ENCODE peak calls at places on chromosomes 4 and X, in ten cellular contexts. One of them, this sample, is unnamed.

GRCh38 chr4:39324446-39324845 is 41.7 kb downstream of the RFC1 start:
- DNase-seq in lung: no peak
- DNase-seq in mesothelial cell of epicardium: no peak
- DNase-seq in GM13976: no peak
- DNase-seq in endothelial cell: no peak
- DNase-seq in GM13977: no peak
- DNase-seq in fibroblast of the aortic adventitia: no peak
- DNase-seq in right atrium auricular region: no peak
- DNase-seq in lower leg skin: no peak
- DNase-seq in AG04450: no peak
- DNase-seq in this sample: no peak

GRCh38 chr4:32010221-32010620 is 1290.1 kb downstream of the PCDH7 start:
- DNase-seq in lung: no peak
- DNase-seq in mesothelial cell of epicardium: no peak
- DNase-seq in GM13976: no peak
- DNase-seq in endothelial cell: no peak
- DNase-seq in GM13977: no peak
- DNase-seq in fibroblast of the aortic adventitia: no peak
- DNase-seq in right atrium auricular region: no peak
- DNase-seq in lower leg skin: no peak
- DNase-seq in AG04450: no peak
- DNase-seq in this sample: no peak

GRCh38 chrX:53086464-53086863 is 4.3 kb downstream of the TSPYL2 start:
- DNase-seq in lung: peak; percentile 70
- DNase-seq in mesothelial cell of epicardium: no peak
- DNase-seq in GM13976: no peak
- DNase-seq in endothelial cell: no peak
- DNase-seq in GM13977: no peak
- DNase-seq in fibroblast of the aortic adventitia: no peak
- DNase-seq in right atrium auricular region: no peak
- DNase-seq in lower leg skin: no peak
- DNase-seq in AG04450: no peak
- DNase-seq in this sample: no peak

GRCh38 chr4:8198206-8198905 is 734 bp upstream of the SH3TC1 start:
- DNase-seq in lung: no peak
- DNase-seq in mesothelial cell of epicardium: no peak
- DNase-seq in GM13976: no peak
- DNase-seq in endothelial cell: no peak
- DNase-seq in GM13977: no peak
- DNase-seq in fibroblast of the aortic adventitia: no peak
- DNase-seq in right atrium auricular region: no peak
- DNase-seq in lower leg skin: no peak
- DNase-seq in AG04450: no peak
- DNase-seq in this sample: no peak

GRCh38 chrX:27599928-27600327 is 9.8 kb downstream of the DCAF8L2 start:
- DNase-seq in lung: no peak
- DNase-seq in mesothelial cell of epicardium: no peak
- DNase-seq in GM13976: no peak
- DNase-seq in endothelial cell: no peak
- DNase-seq in GM13977: no peak
- DNase-seq in fibroblast of the aortic adventitia: peak; percentile 50
- DNase-seq in right atrium auricular region: no peak
- DNase-seq in lower leg skin: no peak
- DNase-seq in AG04450: no peak
- DNase-seq in this sample: no peak

GRCh38 chrX:9197231-9197630 is 163.3 kb upstream of the FAM9B start:
- DNase-seq in lung: no peak
- DNase-seq in mesothelial cell of epicardium: no peak
- DNase-seq in GM13976: no peak
- DNase-seq in endothelial cell: no peak
- DNase-seq in GM13977: no peak
- DNase-seq in fibroblast of the aortic adventitia: peak; percentile 71
- DNase-seq in right atrium auricular region: no peak
- DNase-seq in lower leg skin: no peak
- DNase-seq in AG04450: no peak
- DNase-seq in this sample: no peak

GRCh38 chrX:92232182-92232581 is 453.0 kb downstream of the PCDH11X start:
- DNase-seq in lung: no peak
- DNase-seq in mesothelial cell of epicardium: no peak
- DNase-seq in GM13976: no peak
- DNase-seq in endothelial cell: peak; percentile 2
- DNase-seq in GM13977: no peak
- DNase-seq in fibroblast of the aortic adventitia: no peak
- DNase-seq in right atrium auricular region: no peak
- DNase-seq in lower leg skin: no peak
- DNase-seq in AG04450: no peak
- DNase-seq in this sample: no peak

GRCh38 chrX:9871871-9872270 is 85.6 kb downstream of the SHROOM2 start:
- DNase-seq in lung: no peak
- DNase-seq in mesothelial cell of epicardium: no peak
- DNase-seq in GM13976: no peak
- DNase-seq in endothelial cell: no peak
- DNase-seq in GM13977: no peak
- DNase-seq in fibroblast of the aortic adventitia: no peak
- DNase-seq in right atrium auricular region: no peak
- DNase-seq in lower leg skin: no peak
- DNase-seq in AG04450: no peak
- DNase-seq in this sample: no peak

GRCh38 chr4:102431608-102431961 is 69.6 kb upstream of the NFKB1 start:
- DNase-seq in lung: no peak
- DNase-seq in mesothelial cell of epicardium: no peak
- DNase-seq in GM13976: no peak
- DNase-seq in endothelial cell: no peak
- DNase-seq in GM13977: no peak
- DNase-seq in fibroblast of the aortic adventitia: no peak
- DNase-seq in right atrium auricular region: no peak
- DNase-seq in lower leg skin: no peak
- DNase-seq in AG04450: no peak
- DNase-seq in this sample: no peak
- TF ChIP-seq CTCF in lung: no peak
- TF ChIP-seq CTCF in mesothelial cell of epicardium: no peak
- TF ChIP-seq CTCF in GM13976: no peak
- TF ChIP-seq CTCF in endothelial cell: peak; percentile 58
- TF ChIP-seq CTCF in GM13977: no peak
- TF ChIP-seq CTCF in fibroblast of the aortic adventitia: no peak
- TF ChIP-seq CTCF in right atrium auricular region: no peak
- TF ChIP-seq CTCF in lower leg skin: no peak
- TF ChIP-seq CTCF in AG04450: no peak
- TF ChIP-seq CTCF in this sample: no peak

GRCh38 chr4:145709336-145709735 is 29.4 kb downstream of the C4orf51 start:
- DNase-seq in lung: no peak
- DNase-seq in mesothelial cell of epicardium: no peak
- DNase-seq in GM13976: no peak
- DNase-seq in endothelial cell: no peak
- DNase-seq in GM13977: no peak
- DNase-seq in fibroblast of the aortic adventitia: no peak
- DNase-seq in right atrium auricular region: no peak
- DNase-seq in lower leg skin: no peak
- DNase-seq in AG04450: no peak
- DNase-seq in this sample: no peak
- TF ChIP-seq CTCF in lung: no peak
- TF ChIP-seq CTCF in mesothelial cell of epicardium: no peak
- TF ChIP-seq CTCF in GM13976: no peak
- TF ChIP-seq CTCF in endothelial cell: no peak
- TF ChIP-seq CTCF in GM13977: no peak
- TF ChIP-seq CTCF in fibroblast of the aortic adventitia: no peak
- TF ChIP-seq CTCF in right atrium auricular region: no peak
- TF ChIP-seq CTCF in lower leg skin: no peak
- TF ChIP-seq CTCF in AG04450: no peak
- TF ChIP-seq CTCF in this sample: no peak

GRCh38 chr4:140130677-140131076 is 23.3 kb downstream of the MAML3 start:
- DNase-seq in lung: no peak
- DNase-seq in mesothelial cell of epicardium: no peak
- DNase-seq in GM13976: no peak
- DNase-seq in endothelial cell: no peak
- DNase-seq in GM13977: no peak
- DNase-seq in fibroblast of the aortic adventitia: peak; percentile 47
- DNase-seq in right atrium auricular region: no peak
- DNase-seq in lower leg skin: no peak
- DNase-seq in AG04450: no peak
- DNase-seq in this sample: no peak

GRCh38 chr4:140133576-140133975 is 20.4 kb downstream of the MAML3 start:
- DNase-seq in lung: no peak
- DNase-seq in mesothelial cell of epicardium: no peak
- DNase-seq in GM13976: no peak
- DNase-seq in endothelial cell: no peak
- DNase-seq in GM13977: no peak
- DNase-seq in fibroblast of the aortic adventitia: no peak
- DNase-seq in right atrium auricular region: no peak
- DNase-seq in lower leg skin: no peak
- DNase-seq in AG04450: no peak
- DNase-seq in this sample: no peak

GRCh38 chr4:140135529-140136021 is 18.4 kb downstream of the MAML3 start:
- DNase-seq in lung: no peak
- DNase-seq in mesothelial cell of epicardium: peak; percentile 60
- DNase-seq in GM13976: no peak
- DNase-seq in endothelial cell: no peak
- DNase-seq in GM13977: no peak
- DNase-seq in fibroblast of the aortic adventitia: no peak
- DNase-seq in right atrium auricular region: peak; percentile 65
- DNase-seq in lower leg skin: no peak
- DNase-seq in AG04450: no peak
- DNase-seq in this sample: no peak

GRCh38 chr4:140134780-140135179 is 19.2 kb downstream of the MAML3 start:
- DNase-seq in lung: no peak
- DNase-seq in mesothelial cell of epicardium: no peak
- DNase-seq in GM13976: no peak
- DNase-seq in endothelial cell: no peak
- DNase-seq in GM13977: no peak
- DNase-seq in fibroblast of the aortic adventitia: no peak
- DNase-seq in right atrium auricular region: no peak
- DNase-seq in lower leg skin: no peak
- DNase-seq in AG04450: no peak
- DNase-seq in this sample: no peak

DNA sequence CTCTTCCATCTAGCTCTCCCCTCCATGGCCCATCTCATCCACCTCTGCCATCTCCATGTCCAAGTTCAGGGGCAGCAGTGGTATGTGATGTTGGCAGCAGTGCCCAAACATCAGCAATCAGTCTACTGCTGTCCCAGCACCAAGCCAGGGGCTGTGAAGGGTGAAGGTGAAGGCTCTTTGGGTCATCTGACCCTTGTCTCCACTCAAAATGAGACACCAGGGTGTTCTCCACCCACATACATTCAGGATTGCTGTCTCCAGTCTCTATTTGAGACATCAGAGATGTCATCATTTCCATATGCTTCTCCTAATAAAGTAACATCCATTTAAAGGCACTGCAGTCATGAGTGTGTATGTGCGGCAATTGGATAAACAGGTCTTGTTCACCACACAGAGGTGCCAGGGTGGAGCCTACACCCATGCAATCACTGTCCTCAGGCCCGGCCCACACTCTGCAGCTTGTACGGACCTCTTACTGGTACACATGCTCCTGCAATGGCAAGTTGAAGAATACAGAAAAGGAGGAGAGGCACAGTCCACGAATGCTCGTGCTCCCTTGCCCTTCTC is 22.2 kb downstream of the MAML3 start:
- DNase-seq in lung: no peak
- DNase-seq in mesothelial cell of epicardium: no peak
- DNase-seq in GM13976: no peak
- DNase-seq in endothelial cell: no peak
- DNase-seq in GM13977: no peak
- DNase-seq in fibroblast of the aortic adventitia: no peak
- DNase-seq in right atrium auricular region: no peak
- DNase-seq in lower leg skin: no peak
- DNase-seq in AG04450: no peak
- DNase-seq in this sample: no peak
- TF ChIP-seq CTCF in lung: no peak
- TF ChIP-seq CTCF in mesothelial cell of epicardium: no peak
- TF ChIP-seq CTCF in GM13976: no peak
- TF ChIP-seq CTCF in endothelial cell: no peak
- TF ChIP-seq CTCF in GM13977: no peak
- TF ChIP-seq CTCF in fibroblast of the aortic adventitia: no peak
- TF ChIP-seq CTCF in right atrium auricular region: no peak
- TF ChIP-seq CTCF in lower leg skin: no peak
- TF ChIP-seq CTCF in AG04450: no peak
- TF ChIP-seq CTCF in this sample: no peak

GRCh38 chrX:1537031-1537715 is at the start of gene P2RY8:
- DNase-seq in lung: peak; percentile 61
- DNase-seq in mesothelial cell of epicardium: no peak
- DNase-seq in GM13976: peak; percentile 71
- DNase-seq in endothelial cell: no peak
- DNase-seq in GM13977: peak; percentile 64
- DNase-seq in fibroblast of the aortic adventitia: no peak
- DNase-seq in right atrium auricular region: peak; percentile 72
- DNase-seq in lower leg skin: peak; percentile 91
- DNase-seq in AG04450: no peak
- DNase-seq in this sample: peak; percentile 67
- TF ChIP-seq CTCF in lung: no peak
- TF ChIP-seq CTCF in mesothelial cell of epicardium: no peak
- TF ChIP-seq CTCF in GM13976: peak; percentile 50
- TF ChIP-seq CTCF in endothelial cell: no peak
- TF ChIP-seq CTCF in GM13977: peak; percentile 57
- TF ChIP-seq CTCF in fibroblast of the aortic adventitia: no peak
- TF ChIP-seq CTCF in right atrium auricular region: no peak
- TF ChIP-seq CTCF in lower leg skin: no peak
- TF ChIP-seq CTCF in AG04450: no peak
- TF ChIP-seq CTCF in this sample: peak; percentile 38

GRCh38 chr4:111937368-111937767 is 207.9 kb upstream of the FAM241A start:
- DNase-seq in lung: no peak
- DNase-seq in mesothelial cell of epicardium: no peak
- DNase-seq in GM13976: peak; percentile 17
- DNase-seq in endothelial cell: no peak
- DNase-seq in GM13977: peak; percentile 17
- DNase-seq in fibroblast of the aortic adventitia: peak; percentile 59
- DNase-seq in right atrium auricular region: no peak
- DNase-seq in lower leg skin: no peak
- DNase-seq in AG04450: no peak
- DNase-seq in this sample: peak; percentile 10
- TF ChIP-seq CTCF in lung: no peak
- TF ChIP-seq CTCF in mesothelial cell of epicardium: no peak
- TF ChIP-seq CTCF in GM13976: peak; percentile 36
- TF ChIP-seq CTCF in endothelial cell: no peak
- TF ChIP-seq CTCF in GM13977: peak; percentile 57
- TF ChIP-seq CTCF in fibroblast of the aortic adventitia: peak; percentile 32
- TF ChIP-seq CTCF in right atrium auricular region: no peak
- TF ChIP-seq CTCF in lower leg skin: no peak
- TF ChIP-seq CTCF in AG04450: no peak
- TF ChIP-seq CTCF in this sample: no peak